ENCODE peak calls at places on chromosomes 16 and 17, in six cellular contexts. F, D, T, P, N and O are unnamed samples.

GRCh38 chr17:79800325-79801155 is 3.7 kb upstream of the CBX8 start:
- DNase-seq in P (no peak), F (no peak), D (no peak), N (peak; percentile 49), T (peak; percentile 50), O (no peak)

GRCh38 chr17:8079291-8080207 is 8.0 kb downstream of the ALOX12B start:
- DNase-seq in N (peak; percentile 39), F (peak; percentile 92), D (peak; percentile 80), T (peak; percentile 72), P (peak; percentile 93), O (peak; percentile 82)

GRCh38 chr17:41417576-41418015 is 6.8 kb downstream of the KRT37 start:
- DNase-seq in N (no peak), P (peak; percentile 67), D (no peak), F (peak; percentile 41), T (no peak), O (peak; percentile 30)

GRCh38 chr17:41784207-41784744 is 2.2 kb downstream of the JUP start:
- DNase-seq in D (no peak), F (peak; percentile 56), N (peak; percentile 67), P (peak; percentile 80), T (peak; percentile 69), O (no peak)

GRCh38 chr16:68311316-68311620 is 449 bp downstream of the PRMT7 start:
- DNase-seq in T (no peak), D (peak; percentile 46), N (peak; percentile 35), F (no peak), P (no peak), O (no peak)

GRCh38 chr17:52482271-52482670 is 323.8 kb upstream of the CA10 start:
- DNase-seq in P (no peak), T (no peak), N (no peak), D (no peak), F (no peak), O (no peak)

GRCh38 chr16:86834451-86835035 is 256.2 kb downstream of the FOXL1 start:
- DNase-seq in F (no peak), T (no peak), N (peak; percentile 71), D (no peak), P (no peak), O (peak; percentile 30)

GRCh38 chr16:89658221-89658879 is 714 bp downstream of the SPATA33 start:
- DNase-seq in P (no peak), T (no peak), F (no peak), D (no peak), N (no peak), O (no peak)

GRCh38 chr16:48542020-48542473 is 67.9 kb downstream of the N4BP1 start:
- DNase-seq in T (no peak), P (peak; percentile 56), F (no peak), N (peak; percentile 56), D (peak; percentile 83), O (peak; percentile 54)
- TF ChIP-seq CTCF in T (peak; percentile 49), P (peak; percentile 75), F (peak; percentile 33), N (peak; percentile 58), D (peak; percentile 68), O (no peak)

GRCh38 chr17:2903193-2903974 is 107.1 kb downstream of the RAP1GAP2 start:
- DNase-seq in F (no peak), P (no peak), D (no peak), T (no peak), N (no peak), O (no peak)

GRCh38 chr17:2904135-2904534 is 107.9 kb downstream of the RAP1GAP2 start:
- DNase-seq in P (no peak), F (no peak), T (no peak), D (no peak), N (no peak), O (no peak)

GRCh38 chr17:2901582-2901981 is 105.3 kb downstream of the RAP1GAP2 start:
- DNase-seq in F (no peak), T (no peak), P (no peak), D (no peak), N (no peak), O (no peak)

GRCh38 chr17:2900842-2901241 is 104.6 kb downstream of the RAP1GAP2 start:
- DNase-seq in P (no peak), N (no peak), T (no peak), D (no peak), F (no peak), O (no peak)

GRCh38 chr17:2902546-2902945 is 106.3 kb downstream of the RAP1GAP2 start:
- DNase-seq in P (no peak), F (no peak), N (no peak), T (no peak), D (no peak), O (no peak)
- TF ChIP-seq CTCF in P (no peak), F (no peak), N (no peak), T (no peak), D (no peak), O (no peak)

DNA sequence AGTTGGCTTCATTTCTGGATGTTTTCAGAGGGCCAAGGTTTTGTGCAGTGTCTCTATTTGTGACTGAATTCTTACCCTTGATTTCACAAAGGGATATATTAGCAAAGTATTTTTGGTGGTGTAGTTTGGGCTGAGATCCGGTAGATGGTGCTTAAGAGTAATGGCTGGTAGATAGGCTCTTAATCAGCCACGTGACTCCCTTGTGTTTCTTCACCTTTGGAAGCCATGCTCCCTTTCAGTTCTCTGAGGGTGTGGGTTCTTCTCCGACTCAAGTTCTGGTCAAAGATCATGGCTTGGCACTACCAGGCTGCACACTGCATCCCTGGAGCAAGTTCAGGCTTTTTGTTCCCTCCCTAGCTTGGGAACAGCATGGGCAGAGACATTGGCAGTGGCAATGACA is 887.3 kb downstream of the CDH8 start:
- DNase-seq in D (no peak), P (no peak), F (no peak), T (no peak), N (no peak), O (no peak)
- TF ChIP-seq CTCF in D (no peak), P (no peak), F (no peak), T (no peak), N (no peak), O (no peak)

GRCh38 chr16:30956601-30957455 is 726 bp upstream of the SETD1A start:
- DNase-seq in N (peak; percentile 83), T (peak; percentile 72), P (peak; percentile 79), D (peak; percentile 91), F (peak; percentile 87), O (peak; percentile 91)
- TF ChIP-seq CTCF in N (no peak), T (peak; percentile 36), P (peak; percentile 25), D (peak; percentile 26), F (peak; percentile 38), O (no peak)

DNA sequence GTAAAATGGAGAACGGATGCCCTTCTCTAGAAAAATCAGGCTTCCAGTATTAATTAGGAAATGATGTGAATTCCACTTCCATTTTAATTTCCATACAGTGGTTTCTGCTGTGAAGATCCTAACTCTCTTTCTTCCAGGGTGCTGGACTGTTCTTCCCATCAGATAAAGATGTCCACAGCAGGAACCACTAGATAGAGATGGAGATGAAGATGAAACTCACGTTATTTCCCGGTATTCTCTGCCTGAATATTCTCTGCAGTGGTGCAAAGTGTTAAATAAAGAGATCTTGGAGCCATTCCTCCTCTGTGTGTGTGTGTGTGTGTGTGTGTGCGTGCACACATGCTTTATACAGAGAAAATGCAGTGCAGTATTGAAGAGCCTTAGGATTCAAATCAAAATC is 727.5 kb downstream of the KCNJ2 start:
- DNase-seq in P (no peak), D (no peak), T (no peak), F (no peak), N (peak; percentile 8), O (no peak)
- TF ChIP-seq CTCF in P (no peak), D (no peak), T (no peak), F (no peak), N (no peak), O (no peak)

GRCh38 chr17:28916302-28916934 is 13.5 kb upstream of the DHRS13 start:
- DNase-seq in T (peak; percentile 13), P (peak; percentile 63), F (no peak), N (peak; percentile 57), D (no peak), O (peak; percentile 31)
- TF ChIP-seq CTCF in T (peak; percentile 62), P (peak; percentile 77), F (peak; percentile 68), N (peak; percentile 54), D (peak; percentile 72), O (peak; percentile 80)

GRCh38 chr17:56305017-56305416 is 151.7 kb downstream of the ANKFN1 start:
- DNase-seq in P (no peak), D (no peak), N (no peak), F (no peak), T (no peak), O (no peak)
- TF ChIP-seq CTCF in P (no peak), D (no peak), N (no peak), F (no peak), T (no peak), O (peak; percentile 29)

GRCh38 chr16:82741073-82741615 is 114.4 kb downstream of the CDH13 start:
- DNase-seq in N (no peak), T (no peak), P (no peak), F (no peak), D (no peak), O (no peak)

GRCh38 chr16:82736161-82736697 is 109.5 kb downstream of the CDH13 start:
- DNase-seq in T (no peak), P (no peak), N (no peak), D (no peak), F (no peak), O (no peak)

GRCh38 chr16:82735696-82736095 is 108.9 kb downstream of the CDH13 start:
- DNase-seq in F (no peak), N (no peak), P (no peak), T (no peak), D (no peak), O (no peak)

GRCh38 chr16:82735176-82735575 is 108.4 kb downstream of the CDH13 start:
- DNase-seq in T (no peak), F (no peak), D (no peak), P (no peak), N (no peak), O (no peak)

GRCh38 chr16:82738699-82739098 is 111.9 kb downstream of the CDH13 start:
- DNase-seq in P (no peak), N (no peak), D (no peak), T (no peak), F (no peak), O (no peak)
- TF ChIP-seq CTCF in P (no peak), N (peak; percentile 31), D (peak; percentile 12), T (peak; percentile 39), F (peak; percentile 31), O (no peak)

GRCh38 chr17:59786213-59786535 is 78.7 kb downstream of the VMP1 start:
- DNase-seq in T (no peak), F (no peak), P (no peak), N (no peak), D (no peak), O (no peak)
- TF ChIP-seq CTCF in T (no peak), F (no peak), P (no peak), N (no peak), D (no peak), O (no peak)